ENCODE peak calls at places on chromosome 12, in four cellular contexts. X is stimulated activated CD4-positive, alpha-beta T cell treated with anti-CD3 and anti-CD28 coated beads, Interleukin-4, amount 100 ng/mL, for 4 hours; K is GM12865; H is KBM-7. C is an unnamed sample.

GRCh38 chr12:56993346-56993745 is 13.0 kb downstream of the ZBTB39 start:
- DNase-seq in X (no peak), K (no peak), H (no peak), C (no peak)

GRCh38 chr12:33296529-33296928 is 143.1 kb downstream of the SYT10 start:
- DNase-seq in X (no peak), K (no peak), H (no peak), C (no peak)

GRCh38 chr12:127145543-127145928 is 1121.4 kb upstream of the TMEM132C start:
- DNase-seq in X (no peak), K (no peak), H (no peak), C (no peak)

GRCh38 chr12:9134981-9135628 is 19.4 kb upstream of the A2M start:
- DNase-seq in X (no peak), K (peak), H (peak), C (peak)

GRCh38 chr12:1791104-1791927 is 29.0 kb upstream of the LRTM2 start:
- DNase-seq in X (peak), K (peak), H (peak), C (peak)

GRCh38 chr12:7588703-7589329 is 76.9 kb downstream of the APOBEC1 start:
- DNase-seq in X (peak), K (peak), H (peak), C (peak)

GRCh38 chr12:6570264-6570887 is 2.3 kb upstream of the NOP2 start:
- DNase-seq in X (peak), K (peak), H (peak), C (peak)

GRCh38 chr12:43210437-43211197 is 341.4 kb downstream of the ADAMTS20 start:
- DNase-seq in X (no peak), K (peak), H (peak), C (peak)

GRCh38 chr12:47725893-47726292 is 603 bp upstream of the ENDOU start:
- DNase-seq in X (no peak), K (peak), H (no peak), C (no peak)

GRCh38 chr12:103769240-103769945 is 71.6 kb downstream of the NT5DC3 start:
- DNase-seq in X (no peak), K (no peak), H (peak), C (no peak)

GRCh38 chr12:113373966-113374365 is 15.6 kb downstream of the PLBD2 start:
- DNase-seq in X (no peak), K (no peak), H (no peak), C (no peak)

GRCh38 chr12:96050139-96050538 is 14.8 kb upstream of the LTA4H start:
- DNase-seq in X (no peak), K (no peak), H (no peak), C (no peak)

GRCh38 chr12:17592472-17592871 is 497.5 kb downstream of the RERGL start:
- DNase-seq in X (no peak), K (no peak), H (no peak), C (no peak)

GRCh38 chr12:7047318-7047717 is 13.2 kb upstream of the C1S start:
- DNase-seq in X (no peak), K (no peak), H (peak), C (no peak)

GRCh38 chr12:123106640-123107359 is 44.1 kb downstream of the PITPNM2 start:
- DNase-seq in X (peak), K (peak), H (peak), C (peak)

GRCh38 chr12:5627053-5627630 is 195.2 kb downstream of the NTF3 start:
- DNase-seq in X (no peak), K (no peak), H (no peak), C (no peak)

GRCh38 chr12:59491877-59492276 is 104.0 kb upstream of the SLC16A7 start:
- DNase-seq in X (no peak), K (no peak), H (peak), C (no peak)

GRCh38 chr12:65603428-65604351 is 220.6 kb upstream of the HMGA2 start:
- DNase-seq in X (no peak), K (no peak), H (no peak), C (no peak)

GRCh38 chr12:59067068-59067467 is 146.8 kb upstream of the LRIG3 start:
- DNase-seq in X (no peak), K (peak), H (no peak), C (no peak)

GRCh38 chr12:81294325-81295190 is 216.7 kb downstream of the ACSS3 start:
- DNase-seq in X (no peak), K (peak), H (no peak), C (no peak)

GRCh38 chr12:114697741-114698565 is 14.0 kb upstream of the TBX3 start:
- DNase-seq in X (no peak), K (no peak), H (no peak), C (no peak)

GRCh38 chr12:61513499-61513898 is 746.7 kb upstream of the USP15 start:
- DNase-seq in X (no peak), K (no peak), H (no peak), C (no peak)

GRCh38 chr12:77218278-77218677 is 152.9 kb upstream of the E2F7 start:
- DNase-seq in X (no peak), K (peak), H (peak), C (no peak)

GRCh38 chr12:104605685-104606084 is 148.9 kb downstream of the CHST11 start:
- DNase-seq in X (no peak), K (no peak), H (no peak), C (no peak)

GRCh38 chr12:66900616-66901015 is 221.7 kb upstream of the GRIP1 start:
- DNase-seq in X (no peak), K (no peak), H (no peak), C (no peak)

GRCh38 chr12:132505105-132505851 is 15.3 kb downstream of the FBRSL1 start:
- DNase-seq in X (no peak), K (no peak), H (peak), C (no peak)

GRCh38 chr12:29455087-29455486 is 42.4 kb downstream of the OVCH1 start:
- DNase-seq in X (no peak), K (no peak), H (no peak), C (no peak)

GRCh38 chr12:91204416-91204815 is 21.8 kb upstream of the DCN start:
- DNase-seq in X (no peak), K (no peak), H (no peak), C (no peak)

GRCh38 chr12:112199136-112199535 is 73.8 kb downstream of the TRAFD1 start:
- DNase-seq in X (no peak), K (no peak), H (no peak), C (no peak)

GRCh38 chr12:99087278-99087677 is 442.2 kb downstream of the APAF1 start:
- DNase-seq in X (no peak), K (peak), H (no peak), C (no peak)

GRCh38 chr12:130137141-130138018 is 24.9 kb upstream of the FZD10 start:
- DNase-seq in X (no peak), K (no peak), H (no peak), C (no peak)

GRCh38 chr12:43655586-43655985 is 103.0 kb downstream of the PUS7L start:
- DNase-seq in X (no peak), K (no peak), H (no peak), C (no peak)

GRCh38 chr12:116592116-116592637 is 33.0 kb downstream of the MAP1LC3B2 start:
- DNase-seq in X (no peak), K (no peak), H (no peak), C (no peak)

C was measured in GM13976.